ENCODE peak calls at places on chromosomes 4 and X, in seven cellular contexts. One of them, this sample, is unnamed.

GRCh38 chrX:47327902-47328301 is 42.5 kb upstream of the ZNF157 start:
- DNase-seq in neuronal stem cell: no peak
- DNase-seq in A172: no peak
- DNase-seq in ovary: no peak
- DNase-seq in tibial artery: no peak
- DNase-seq in H9: no peak
- DNase-seq in stimulated activated CD8-positive, alpha-beta memory T cell treated with anti-CD3 and anti-CD28 coated beads, Interleukin-7, amount 100 ng/mL, for 1 hour: no peak
- DNase-seq in this sample: no peak

GRCh38 chr4:125639182-125639621 is 324.4 kb downstream of the FAT4 start:
- DNase-seq in neuronal stem cell: peak
- DNase-seq in A172: no peak
- DNase-seq in ovary: no peak
- DNase-seq in tibial artery: no peak
- DNase-seq in H9: peak
- DNase-seq in stimulated activated CD8-positive, alpha-beta memory T cell treated with anti-CD3 and anti-CD28 coated beads, Interleukin-7, amount 100 ng/mL, for 1 hour: no peak
- DNase-seq in this sample: no peak

GRCh38 chr4:128856246-128856645 is 46.7 kb downstream of the JADE1 start:
- DNase-seq in neuronal stem cell: no peak
- DNase-seq in A172: no peak
- DNase-seq in ovary: no peak
- DNase-seq in tibial artery: no peak
- DNase-seq in H9: no peak
- DNase-seq in stimulated activated CD8-positive, alpha-beta memory T cell treated with anti-CD3 and anti-CD28 coated beads, Interleukin-7, amount 100 ng/mL, for 1 hour: no peak
- DNase-seq in this sample: no peak

GRCh38 chr4:150982557-150983233 is 32.4 kb downstream of the LRBA start:
- DNase-seq in neuronal stem cell: no peak
- DNase-seq in A172: no peak
- DNase-seq in ovary: no peak
- DNase-seq in tibial artery: no peak
- DNase-seq in H9: no peak
- DNase-seq in stimulated activated CD8-positive, alpha-beta memory T cell treated with anti-CD3 and anti-CD28 coated beads, Interleukin-7, amount 100 ng/mL, for 1 hour: no peak
- DNase-seq in this sample: no peak

GRCh38 chr4:101331017-101331416 is 16.3 kb downstream of the PPP3CA start:
- DNase-seq in neuronal stem cell: no peak
- DNase-seq in A172: no peak
- DNase-seq in ovary: no peak
- DNase-seq in tibial artery: no peak
- DNase-seq in H9: no peak
- DNase-seq in stimulated activated CD8-positive, alpha-beta memory T cell treated with anti-CD3 and anti-CD28 coated beads, Interleukin-7, amount 100 ng/mL, for 1 hour: no peak
- DNase-seq in this sample: no peak

GRCh38 chr4:188701952-188702351 is 562.7 kb downstream of the TRIML1 start:
- DNase-seq in neuronal stem cell: no peak
- DNase-seq in A172: no peak
- DNase-seq in ovary: no peak
- DNase-seq in tibial artery: no peak
- DNase-seq in H9: no peak
- DNase-seq in stimulated activated CD8-positive, alpha-beta memory T cell treated with anti-CD3 and anti-CD28 coated beads, Interleukin-7, amount 100 ng/mL, for 1 hour: no peak
- DNase-seq in this sample: no peak

GRCh38 chr4:20552004-20552403 is 148.3 kb upstream of the PACRGL start:
- DNase-seq in neuronal stem cell: no peak
- DNase-seq in A172: no peak
- DNase-seq in ovary: no peak
- DNase-seq in tibial artery: no peak
- DNase-seq in H9: peak
- DNase-seq in stimulated activated CD8-positive, alpha-beta memory T cell treated with anti-CD3 and anti-CD28 coated beads, Interleukin-7, amount 100 ng/mL, for 1 hour: no peak
- DNase-seq in this sample: no peak

GRCh38 chrX:23246001-23246400 is 88.6 kb upstream of the PTCHD1 start:
- DNase-seq in neuronal stem cell: no peak
- DNase-seq in A172: peak
- DNase-seq in ovary: no peak
- DNase-seq in tibial artery: no peak
- DNase-seq in H9: no peak
- DNase-seq in stimulated activated CD8-positive, alpha-beta memory T cell treated with anti-CD3 and anti-CD28 coated beads, Interleukin-7, amount 100 ng/mL, for 1 hour: no peak
- DNase-seq in this sample: no peak

GRCh38 chr4:140150636-140150885 is 3.4 kb downstream of the MAML3 start:
- DNase-seq in neuronal stem cell: no peak
- DNase-seq in A172: peak
- DNase-seq in ovary: no peak
- DNase-seq in tibial artery: no peak
- DNase-seq in H9: no peak
- DNase-seq in stimulated activated CD8-positive, alpha-beta memory T cell treated with anti-CD3 and anti-CD28 coated beads, Interleukin-7, amount 100 ng/mL, for 1 hour: no peak
- DNase-seq in this sample: no peak

GRCh38 chrX:54043696-54044125 is 562 bp downstream of the PHF8 start:
- DNase-seq in neuronal stem cell: no peak
- DNase-seq in A172: no peak
- DNase-seq in ovary: no peak
- DNase-seq in tibial artery: no peak
- DNase-seq in H9: peak
- DNase-seq in stimulated activated CD8-positive, alpha-beta memory T cell treated with anti-CD3 and anti-CD28 coated beads, Interleukin-7, amount 100 ng/mL, for 1 hour: peak
- DNase-seq in this sample: no peak

GRCh38 chrX:72274526-72274925 is 2.5 kb downstream of the RPS4X start:
- DNase-seq in neuronal stem cell: no peak
- DNase-seq in A172: peak
- DNase-seq in ovary: no peak
- DNase-seq in tibial artery: no peak
- DNase-seq in H9: no peak
- DNase-seq in stimulated activated CD8-positive, alpha-beta memory T cell treated with anti-CD3 and anti-CD28 coated beads, Interleukin-7, amount 100 ng/mL, for 1 hour: no peak
- DNase-seq in this sample: no peak

GRCh38 chr4:61580721-61581377 is 380.7 kb downstream of the ADGRL3 start:
- DNase-seq in neuronal stem cell: no peak
- DNase-seq in A172: peak
- DNase-seq in ovary: no peak
- DNase-seq in tibial artery: no peak
- DNase-seq in H9: no peak
- DNase-seq in stimulated activated CD8-positive, alpha-beta memory T cell treated with anti-CD3 and anti-CD28 coated beads, Interleukin-7, amount 100 ng/mL, for 1 hour: no peak
- DNase-seq in this sample: no peak

GRCh38 chr4:3440979-3441500 is 728 bp upstream of the HGFAC start:
- DNase-seq in neuronal stem cell: no peak
- DNase-seq in A172: peak
- DNase-seq in ovary: peak
- DNase-seq in tibial artery: peak
- DNase-seq in H9: no peak
- DNase-seq in stimulated activated CD8-positive, alpha-beta memory T cell treated with anti-CD3 and anti-CD28 coated beads, Interleukin-7, amount 100 ng/mL, for 1 hour: no peak
- DNase-seq in this sample: no peak

GRCh38 chr4:41157009-41157408 is 57.3 kb downstream of the APBB2 start:
- DNase-seq in neuronal stem cell: no peak
- DNase-seq in A172: no peak
- DNase-seq in ovary: no peak
- DNase-seq in tibial artery: no peak
- DNase-seq in H9: no peak
- DNase-seq in stimulated activated CD8-positive, alpha-beta memory T cell treated with anti-CD3 and anti-CD28 coated beads, Interleukin-7, amount 100 ng/mL, for 1 hour: no peak
- DNase-seq in this sample: no peak

GRCh38 chr4:90234916-90235547 is 107.8 kb downstream of the CCSER1 start:
- DNase-seq in neuronal stem cell: no peak
- DNase-seq in A172: no peak
- DNase-seq in ovary: no peak
- DNase-seq in tibial artery: no peak
- DNase-seq in H9: no peak
- DNase-seq in stimulated activated CD8-positive, alpha-beta memory T cell treated with anti-CD3 and anti-CD28 coated beads, Interleukin-7, amount 100 ng/mL, for 1 hour: no peak
- DNase-seq in this sample: no peak

GRCh38 chr4:7734651-7735260 is 204.9 kb downstream of the AFAP1 start:
- DNase-seq in neuronal stem cell: no peak
- DNase-seq in A172: no peak
- DNase-seq in ovary: no peak
- DNase-seq in tibial artery: no peak
- DNase-seq in H9: no peak
- DNase-seq in stimulated activated CD8-positive, alpha-beta memory T cell treated with anti-CD3 and anti-CD28 coated beads, Interleukin-7, amount 100 ng/mL, for 1 hour: no peak
- DNase-seq in this sample: no peak

GRCh38 chr4:76251448-76252270 is at the start of gene FAM47E:
- DNase-seq in neuronal stem cell: peak
- DNase-seq in A172: peak
- DNase-seq in ovary: peak
- DNase-seq in tibial artery: peak
- DNase-seq in H9: peak
- DNase-seq in stimulated activated CD8-positive, alpha-beta memory T cell treated with anti-CD3 and anti-CD28 coated beads, Interleukin-7, amount 100 ng/mL, for 1 hour: no peak
- DNase-seq in this sample: no peak

This sample was measured in AG09319.